ENCODE peak calls at places on chromosomes 13 and 19, in nine cellular contexts. One of them, this sample, is unnamed.

GRCh38 chr19:48484247-48484893 is 15.2 kb downstream of the CYTH2 start:
- DNase-seq in heart left ventricle: no peak
- DNase-seq in GM20000: no peak
- DNase-seq in left lung: no peak
- DNase-seq in sigmoid colon: no peak
- DNase-seq in activated CD4-positive, alpha-beta T cell treated with anti-CD3 and anti-CD28 coated beads, Interleukin-2, amount 10 ng/mL, durations not matched to agents 24 days and 14 days: no peak
- DNase-seq in activated effector memory CD4-positive, alpha-beta T cell treated with Interleukin-2 at 50 U/mL for 16 hours: no peak
- DNase-seq in WTC11: no peak
- DNase-seq in retinal pigment epithelial cell: no peak
- DNase-seq in this sample: no peak

GRCh38 chr13:71378992-71379905 is 487.8 kb downstream of the DACH1 start:
- DNase-seq in heart left ventricle: no peak
- DNase-seq in GM20000: no peak
- DNase-seq in left lung: no peak
- DNase-seq in sigmoid colon: no peak
- DNase-seq in activated CD4-positive, alpha-beta T cell treated with anti-CD3 and anti-CD28 coated beads, Interleukin-2, amount 10 ng/mL, durations not matched to agents 24 days and 14 days: no peak
- DNase-seq in activated effector memory CD4-positive, alpha-beta T cell treated with Interleukin-2 at 50 U/mL for 16 hours: no peak
- DNase-seq in WTC11: no peak
- DNase-seq in retinal pigment epithelial cell: peak
- DNase-seq in this sample: no peak

GRCh38 chr19:772730-773436 is 22.0 kb downstream of the MISP start:
- DNase-seq in heart left ventricle: no peak
- DNase-seq in GM20000: no peak
- DNase-seq in left lung: no peak
- DNase-seq in sigmoid colon: no peak
- DNase-seq in activated CD4-positive, alpha-beta T cell treated with anti-CD3 and anti-CD28 coated beads, Interleukin-2, amount 10 ng/mL, durations not matched to agents 24 days and 14 days: no peak
- DNase-seq in activated effector memory CD4-positive, alpha-beta T cell treated with Interleukin-2 at 50 U/mL for 16 hours: no peak
- DNase-seq in WTC11: peak
- DNase-seq in retinal pigment epithelial cell: no peak
- DNase-seq in this sample: no peak

GRCh38 chr13:24668955-24669354 is 11.3 kb upstream of the ATP12A start:
- DNase-seq in heart left ventricle: no peak
- DNase-seq in GM20000: no peak
- DNase-seq in left lung: peak
- DNase-seq in sigmoid colon: no peak
- DNase-seq in activated CD4-positive, alpha-beta T cell treated with anti-CD3 and anti-CD28 coated beads, Interleukin-2, amount 10 ng/mL, durations not matched to agents 24 days and 14 days: no peak
- DNase-seq in activated effector memory CD4-positive, alpha-beta T cell treated with Interleukin-2 at 50 U/mL for 16 hours: no peak
- DNase-seq in WTC11: no peak
- DNase-seq in retinal pigment epithelial cell: no peak
- DNase-seq in this sample: no peak

GRCh38 chr19:40224342-40225148 is 1.9 kb downstream of the CCNP start:
- DNase-seq in heart left ventricle: no peak
- DNase-seq in GM20000: no peak
- DNase-seq in left lung: peak
- DNase-seq in sigmoid colon: no peak
- DNase-seq in activated CD4-positive, alpha-beta T cell treated with anti-CD3 and anti-CD28 coated beads, Interleukin-2, amount 10 ng/mL, durations not matched to agents 24 days and 14 days: no peak
- DNase-seq in activated effector memory CD4-positive, alpha-beta T cell treated with Interleukin-2 at 50 U/mL for 16 hours: no peak
- DNase-seq in WTC11: no peak
- DNase-seq in retinal pigment epithelial cell: no peak
- DNase-seq in this sample: peak

GRCh38 chr19:33306191-33306590 is 3.9 kb upstream of the CEBPA start:
- DNase-seq in heart left ventricle: no peak
- DNase-seq in GM20000: no peak
- DNase-seq in left lung: no peak
- DNase-seq in sigmoid colon: no peak
- DNase-seq in activated CD4-positive, alpha-beta T cell treated with anti-CD3 and anti-CD28 coated beads, Interleukin-2, amount 10 ng/mL, durations not matched to agents 24 days and 14 days: no peak
- DNase-seq in activated effector memory CD4-positive, alpha-beta T cell treated with Interleukin-2 at 50 U/mL for 16 hours: no peak
- DNase-seq in WTC11: no peak
- DNase-seq in retinal pigment epithelial cell: no peak
- DNase-seq in this sample: no peak

GRCh38 chr19:42246143-42246868 is 3.9 kb upstream of the GSK3A start:
- DNase-seq in heart left ventricle: peak
- DNase-seq in GM20000: no peak
- DNase-seq in left lung: no peak
- DNase-seq in sigmoid colon: peak
- DNase-seq in activated CD4-positive, alpha-beta T cell treated with anti-CD3 and anti-CD28 coated beads, Interleukin-2, amount 10 ng/mL, durations not matched to agents 24 days and 14 days: no peak
- DNase-seq in activated effector memory CD4-positive, alpha-beta T cell treated with Interleukin-2 at 50 U/mL for 16 hours: no peak
- DNase-seq in WTC11: peak
- DNase-seq in retinal pigment epithelial cell: no peak
- DNase-seq in this sample: no peak

GRCh38 chr13:21879263-21879914 is 208.5 kb downstream of the FGF9 start:
- DNase-seq in heart left ventricle: no peak
- DNase-seq in GM20000: no peak
- DNase-seq in left lung: no peak
- DNase-seq in sigmoid colon: no peak
- DNase-seq in activated CD4-positive, alpha-beta T cell treated with anti-CD3 and anti-CD28 coated beads, Interleukin-2, amount 10 ng/mL, durations not matched to agents 24 days and 14 days: peak
- DNase-seq in activated effector memory CD4-positive, alpha-beta T cell treated with Interleukin-2 at 50 U/mL for 16 hours: no peak
- DNase-seq in WTC11: no peak
- DNase-seq in retinal pigment epithelial cell: no peak
- DNase-seq in this sample: no peak

GRCh38 chr13:66071018-66071417 is 1159.1 kb downstream of the PCDH9 start:
- DNase-seq in heart left ventricle: no peak
- DNase-seq in GM20000: no peak
- DNase-seq in left lung: no peak
- DNase-seq in sigmoid colon: no peak
- DNase-seq in activated CD4-positive, alpha-beta T cell treated with anti-CD3 and anti-CD28 coated beads, Interleukin-2, amount 10 ng/mL, durations not matched to agents 24 days and 14 days: no peak
- DNase-seq in activated effector memory CD4-positive, alpha-beta T cell treated with Interleukin-2 at 50 U/mL for 16 hours: no peak
- DNase-seq in WTC11: no peak
- DNase-seq in retinal pigment epithelial cell: no peak
- DNase-seq in this sample: no peak

GRCh38 chr13:113125506-113126264 is 3.1 kb downstream of the F10 start:
- DNase-seq in heart left ventricle: no peak
- DNase-seq in GM20000: no peak
- DNase-seq in left lung: peak
- DNase-seq in sigmoid colon: no peak
- DNase-seq in activated CD4-positive, alpha-beta T cell treated with anti-CD3 and anti-CD28 coated beads, Interleukin-2, amount 10 ng/mL, durations not matched to agents 24 days and 14 days: no peak
- DNase-seq in activated effector memory CD4-positive, alpha-beta T cell treated with Interleukin-2 at 50 U/mL for 16 hours: no peak
- DNase-seq in WTC11: no peak
- DNase-seq in retinal pigment epithelial cell: no peak
- DNase-seq in this sample: no peak

GRCh38 chr19:33819875-33820781 is 23.5 kb downstream of the KCTD15 start:
- DNase-seq in heart left ventricle: peak
- DNase-seq in GM20000: peak
- DNase-seq in left lung: peak
- DNase-seq in sigmoid colon: peak
- DNase-seq in activated CD4-positive, alpha-beta T cell treated with anti-CD3 and anti-CD28 coated beads, Interleukin-2, amount 10 ng/mL, durations not matched to agents 24 days and 14 days: peak
- DNase-seq in activated effector memory CD4-positive, alpha-beta T cell treated with Interleukin-2 at 50 U/mL for 16 hours: peak
- DNase-seq in WTC11: peak
- DNase-seq in retinal pigment epithelial cell: peak
- DNase-seq in this sample: no peak

GRCh38 chr13:51502206-51502651 is 49.4 kb upstream of the INTS6 start:
- DNase-seq in heart left ventricle: no peak
- DNase-seq in GM20000: peak
- DNase-seq in left lung: no peak
- DNase-seq in sigmoid colon: no peak
- DNase-seq in activated CD4-positive, alpha-beta T cell treated with anti-CD3 and anti-CD28 coated beads, Interleukin-2, amount 10 ng/mL, durations not matched to agents 24 days and 14 days: no peak
- DNase-seq in activated effector memory CD4-positive, alpha-beta T cell treated with Interleukin-2 at 50 U/mL for 16 hours: no peak
- DNase-seq in WTC11: no peak
- DNase-seq in retinal pigment epithelial cell: no peak
- DNase-seq in this sample: no peak

GRCh38 chr19:7648265-7649014 is 11.5 kb downstream of the STXBP2 start:
- DNase-seq in heart left ventricle: no peak
- DNase-seq in GM20000: no peak
- DNase-seq in left lung: no peak
- DNase-seq in sigmoid colon: no peak
- DNase-seq in activated CD4-positive, alpha-beta T cell treated with anti-CD3 and anti-CD28 coated beads, Interleukin-2, amount 10 ng/mL, durations not matched to agents 24 days and 14 days: no peak
- DNase-seq in activated effector memory CD4-positive, alpha-beta T cell treated with Interleukin-2 at 50 U/mL for 16 hours: no peak
- DNase-seq in WTC11: no peak
- DNase-seq in retinal pigment epithelial cell: no peak
- DNase-seq in this sample: no peak

GRCh38 chr19:39093761-39094160 is 9.6 kb downstream of the ACP7 start:
- DNase-seq in heart left ventricle: no peak
- DNase-seq in GM20000: no peak
- DNase-seq in left lung: no peak
- DNase-seq in sigmoid colon: no peak
- DNase-seq in activated CD4-positive, alpha-beta T cell treated with anti-CD3 and anti-CD28 coated beads, Interleukin-2, amount 10 ng/mL, durations not matched to agents 24 days and 14 days: no peak
- DNase-seq in activated effector memory CD4-positive, alpha-beta T cell treated with Interleukin-2 at 50 U/mL for 16 hours: no peak
- DNase-seq in WTC11: no peak
- DNase-seq in retinal pigment epithelial cell: no peak
- DNase-seq in this sample: no peak

GRCh38 chr13:35646061-35646774 is 169.7 kb upstream of the MAB21L1 start:
- DNase-seq in heart left ventricle: no peak
- DNase-seq in GM20000: no peak
- DNase-seq in left lung: no peak
- DNase-seq in sigmoid colon: no peak
- DNase-seq in activated CD4-positive, alpha-beta T cell treated with anti-CD3 and anti-CD28 coated beads, Interleukin-2, amount 10 ng/mL, durations not matched to agents 24 days and 14 days: no peak
- DNase-seq in activated effector memory CD4-positive, alpha-beta T cell treated with Interleukin-2 at 50 U/mL for 16 hours: no peak
- DNase-seq in WTC11: no peak
- DNase-seq in retinal pigment epithelial cell: no peak
- DNase-seq in this sample: no peak

GRCh38 chr13:52846567-52847321 is 1.7 kb downstream of the PCDH8 start:
- DNase-seq in heart left ventricle: peak
- DNase-seq in GM20000: peak
- DNase-seq in left lung: peak
- DNase-seq in sigmoid colon: no peak
- DNase-seq in activated CD4-positive, alpha-beta T cell treated with anti-CD3 and anti-CD28 coated beads, Interleukin-2, amount 10 ng/mL, durations not matched to agents 24 days and 14 days: peak
- DNase-seq in activated effector memory CD4-positive, alpha-beta T cell treated with Interleukin-2 at 50 U/mL for 16 hours: no peak
- DNase-seq in WTC11: peak
- DNase-seq in retinal pigment epithelial cell: no peak
- DNase-seq in this sample: no peak

GRCh38 chr13:64725492-64725891 is 2504.6 kb downstream of the PCDH9 start:
- DNase-seq in heart left ventricle: no peak
- DNase-seq in GM20000: no peak
- DNase-seq in left lung: no peak
- DNase-seq in sigmoid colon: no peak
- DNase-seq in activated CD4-positive, alpha-beta T cell treated with anti-CD3 and anti-CD28 coated beads, Interleukin-2, amount 10 ng/mL, durations not matched to agents 24 days and 14 days: no peak
- DNase-seq in activated effector memory CD4-positive, alpha-beta T cell treated with Interleukin-2 at 50 U/mL for 16 hours: no peak
- DNase-seq in WTC11: no peak
- DNase-seq in retinal pigment epithelial cell: no peak
- DNase-seq in this sample: no peak

GRCh38 chr13:29435125-29435911 is 160.2 kb downstream of the SLC7A1 start:
- DNase-seq in heart left ventricle: peak
- DNase-seq in GM20000: no peak
- DNase-seq in left lung: no peak
- DNase-seq in sigmoid colon: peak
- DNase-seq in activated CD4-positive, alpha-beta T cell treated with anti-CD3 and anti-CD28 coated beads, Interleukin-2, amount 10 ng/mL, durations not matched to agents 24 days and 14 days: no peak
- DNase-seq in activated effector memory CD4-positive, alpha-beta T cell treated with Interleukin-2 at 50 U/mL for 16 hours: no peak
- DNase-seq in WTC11: no peak
- DNase-seq in retinal pigment epithelial cell: no peak
- DNase-seq in this sample: peak

GRCh38 chr19:14516746-14517438 is 1.3 kb downstream of the DNAJB1 start:
- DNase-seq in heart left ventricle: no peak
- DNase-seq in GM20000: no peak
- DNase-seq in left lung: no peak
- DNase-seq in sigmoid colon: no peak
- DNase-seq in activated CD4-positive, alpha-beta T cell treated with anti-CD3 and anti-CD28 coated beads, Interleukin-2, amount 10 ng/mL, durations not matched to agents 24 days and 14 days: peak
- DNase-seq in activated effector memory CD4-positive, alpha-beta T cell treated with Interleukin-2 at 50 U/mL for 16 hours: no peak
- DNase-seq in WTC11: no peak
- DNase-seq in retinal pigment epithelial cell: no peak
- DNase-seq in this sample: no peak

GRCh38 chr13:67084066-67084465 is 146.1 kb downstream of the PCDH9 start:
- DNase-seq in heart left ventricle: no peak
- DNase-seq in GM20000: no peak
- DNase-seq in left lung: no peak
- DNase-seq in sigmoid colon: no peak
- DNase-seq in activated CD4-positive, alpha-beta T cell treated with anti-CD3 and anti-CD28 coated beads, Interleukin-2, amount 10 ng/mL, durations not matched to agents 24 days and 14 days: no peak
- DNase-seq in activated effector memory CD4-positive, alpha-beta T cell treated with Interleukin-2 at 50 U/mL for 16 hours: no peak
- DNase-seq in WTC11: no peak
- DNase-seq in retinal pigment epithelial cell: no peak
- DNase-seq in this sample: no peak

GRCh38 chr13:99072356-99072755 is 94.5 kb upstream of the DOCK9 start:
- DNase-seq in heart left ventricle: no peak
- DNase-seq in GM20000: no peak
- DNase-seq in left lung: no peak
- DNase-seq in sigmoid colon: no peak
- DNase-seq in activated CD4-positive, alpha-beta T cell treated with anti-CD3 and anti-CD28 coated beads, Interleukin-2, amount 10 ng/mL, durations not matched to agents 24 days and 14 days: peak
- DNase-seq in activated effector memory CD4-positive, alpha-beta T cell treated with Interleukin-2 at 50 U/mL for 16 hours: no peak
- DNase-seq in WTC11: no peak
- DNase-seq in retinal pigment epithelial cell: no peak
- DNase-seq in this sample: no peak

GRCh38 chr19:12052571-12053169 is at the start of gene ZNF878:
- DNase-seq in heart left ventricle: peak
- DNase-seq in GM20000: peak
- DNase-seq in left lung: peak
- DNase-seq in sigmoid colon: peak
- DNase-seq in activated CD4-positive, alpha-beta T cell treated with anti-CD3 and anti-CD28 coated beads, Interleukin-2, amount 10 ng/mL, durations not matched to agents 24 days and 14 days: peak
- DNase-seq in activated effector memory CD4-positive, alpha-beta T cell treated with Interleukin-2 at 50 U/mL for 16 hours: peak
- DNase-seq in WTC11: peak
- DNase-seq in retinal pigment epithelial cell: peak
- DNase-seq in this sample: peak

GRCh38 chr13:20395061-20395916 is 130.4 kb downstream of the CRYL1 start:
- DNase-seq in heart left ventricle: no peak
- DNase-seq in GM20000: peak
- DNase-seq in left lung: no peak
- DNase-seq in sigmoid colon: no peak
- DNase-seq in activated CD4-positive, alpha-beta T cell treated with anti-CD3 and anti-CD28 coated beads, Interleukin-2, amount 10 ng/mL, durations not matched to agents 24 days and 14 days: no peak
- DNase-seq in activated effector memory CD4-positive, alpha-beta T cell treated with Interleukin-2 at 50 U/mL for 16 hours: no peak
- DNase-seq in WTC11: no peak
- DNase-seq in retinal pigment epithelial cell: no peak
- DNase-seq in this sample: no peak

GRCh38 chr19:46000497-46001246 is 5.4 kb downstream of the CCDC61 start:
- DNase-seq in heart left ventricle: no peak
- DNase-seq in GM20000: peak
- DNase-seq in left lung: peak
- DNase-seq in sigmoid colon: no peak
- DNase-seq in activated CD4-positive, alpha-beta T cell treated with anti-CD3 and anti-CD28 coated beads, Interleukin-2, amount 10 ng/mL, durations not matched to agents 24 days and 14 days: peak
- DNase-seq in activated effector memory CD4-positive, alpha-beta T cell treated with Interleukin-2 at 50 U/mL for 16 hours: peak
- DNase-seq in WTC11: peak
- DNase-seq in retinal pigment epithelial cell: no peak
- DNase-seq in this sample: no peak

GRCh38 chr19:14072535-14073231 is at the start of gene MISP3:
- DNase-seq in heart left ventricle: peak
- DNase-seq in GM20000: peak
- DNase-seq in left lung: peak
- DNase-seq in sigmoid colon: peak
- DNase-seq in activated CD4-positive, alpha-beta T cell treated with anti-CD3 and anti-CD28 coated beads, Interleukin-2, amount 10 ng/mL, durations not matched to agents 24 days and 14 days: peak
- DNase-seq in activated effector memory CD4-positive, alpha-beta T cell treated with Interleukin-2 at 50 U/mL for 16 hours: peak
- DNase-seq in WTC11: no peak
- DNase-seq in retinal pigment epithelial cell: no peak
- DNase-seq in this sample: no peak

GRCh38 chr13:108922108-108922507 is 292.7 kb downstream of the MYO16 start:
- DNase-seq in heart left ventricle: no peak
- DNase-seq in GM20000: no peak
- DNase-seq in left lung: peak
- DNase-seq in sigmoid colon: no peak
- DNase-seq in activated CD4-positive, alpha-beta T cell treated with anti-CD3 and anti-CD28 coated beads, Interleukin-2, amount 10 ng/mL, durations not matched to agents 24 days and 14 days: no peak
- DNase-seq in activated effector memory CD4-positive, alpha-beta T cell treated with Interleukin-2 at 50 U/mL for 16 hours: no peak
- DNase-seq in WTC11: no peak
- DNase-seq in retinal pigment epithelial cell: no peak
- DNase-seq in this sample: no peak

GRCh38 chr13:98206946-98207345 is 29.9 kb upstream of the RNF113B start:
- DNase-seq in heart left ventricle: no peak
- DNase-seq in GM20000: no peak
- DNase-seq in left lung: no peak
- DNase-seq in sigmoid colon: no peak
- DNase-seq in activated CD4-positive, alpha-beta T cell treated with anti-CD3 and anti-CD28 coated beads, Interleukin-2, amount 10 ng/mL, durations not matched to agents 24 days and 14 days: no peak
- DNase-seq in activated effector memory CD4-positive, alpha-beta T cell treated with Interleukin-2 at 50 U/mL for 16 hours: no peak
- DNase-seq in WTC11: no peak
- DNase-seq in retinal pigment epithelial cell: no peak
- DNase-seq in this sample: no peak

GRCh38 chr19:34507414-34508067 is 26.0 kb downstream of the WTIP start:
- DNase-seq in heart left ventricle: no peak
- DNase-seq in GM20000: no peak
- DNase-seq in left lung: no peak
- DNase-seq in sigmoid colon: no peak
- DNase-seq in activated CD4-positive, alpha-beta T cell treated with anti-CD3 and anti-CD28 coated beads, Interleukin-2, amount 10 ng/mL, durations not matched to agents 24 days and 14 days: no peak
- DNase-seq in activated effector memory CD4-positive, alpha-beta T cell treated with Interleukin-2 at 50 U/mL for 16 hours: no peak
- DNase-seq in WTC11: no peak
- DNase-seq in retinal pigment epithelial cell: no peak
- DNase-seq in this sample: no peak

GRCh38 chr13:44967656-44968451 is 21.4 kb downstream of the NUFIP1 start:
- DNase-seq in heart left ventricle: no peak
- DNase-seq in GM20000: no peak
- DNase-seq in left lung: no peak
- DNase-seq in sigmoid colon: no peak
- DNase-seq in activated CD4-positive, alpha-beta T cell treated with anti-CD3 and anti-CD28 coated beads, Interleukin-2, amount 10 ng/mL, durations not matched to agents 24 days and 14 days: peak
- DNase-seq in activated effector memory CD4-positive, alpha-beta T cell treated with Interleukin-2 at 50 U/mL for 16 hours: no peak
- DNase-seq in WTC11: no peak
- DNase-seq in retinal pigment epithelial cell: no peak
- DNase-seq in this sample: no peak

GRCh38 chr13:26541678-26542553 is 15.6 kb upstream of the WASF3 start:
- DNase-seq in heart left ventricle: no peak
- DNase-seq in GM20000: no peak
- DNase-seq in left lung: no peak
- DNase-seq in sigmoid colon: no peak
- DNase-seq in activated CD4-positive, alpha-beta T cell treated with anti-CD3 and anti-CD28 coated beads, Interleukin-2, amount 10 ng/mL, durations not matched to agents 24 days and 14 days: no peak
- DNase-seq in activated effector memory CD4-positive, alpha-beta T cell treated with Interleukin-2 at 50 U/mL for 16 hours: no peak
- DNase-seq in WTC11: no peak
- DNase-seq in retinal pigment epithelial cell: no peak
- DNase-seq in this sample: no peak

GRCh38 chr19:39140195-39140516 is 14.6 kb downstream of the PAK4 start:
- DNase-seq in heart left ventricle: no peak
- DNase-seq in GM20000: no peak
- DNase-seq in left lung: peak
- DNase-seq in sigmoid colon: no peak
- DNase-seq in activated CD4-positive, alpha-beta T cell treated with anti-CD3 and anti-CD28 coated beads, Interleukin-2, amount 10 ng/mL, durations not matched to agents 24 days and 14 days: no peak
- DNase-seq in activated effector memory CD4-positive, alpha-beta T cell treated with Interleukin-2 at 50 U/mL for 16 hours: no peak
- DNase-seq in WTC11: no peak
- DNase-seq in retinal pigment epithelial cell: no peak
- DNase-seq in this sample: no peak

This sample was measured in NCI-H2029 treated with DMSO at 0.1 percent for 48 hours.